ENCODE peak calls at places on chromosomes 13 and 19, in seven cellular contexts. V, Q, Z, O, U, L and J are unnamed samples. For H3K4me1, the result is how much of the 10 kb centered on the place peaks cover.

GRCh38 chr13:99980201-99981114 is 1.1 kb upstream of the ZIC2 start:
- DNase-seq in V (peak), L (peak), U (no peak), O (no peak), Q (peak), Z (peak), J (peak)

GRCh38 chr19:7985481-7985911 is 19.9 kb downstream of the ELAVL1 start:
- DNase-seq in V (no peak), U (no peak), L (no peak), O (no peak), Z (no peak), Q (no peak), J (no peak)

GRCh38 chr13:86563308-86563707 is 764.1 kb upstream of the SLITRK6 start:
- DNase-seq in Z (no peak), Q (no peak), O (no peak), L (peak), U (no peak), V (no peak), J (no peak)

GRCh38 chr13:61286148-61286745 is 129.4 kb downstream of the PCDH20 start:
- DNase-seq in Z (no peak), Q (no peak), V (no peak), L (no peak), O (no peak), U (peak), J (peak)

GRCh38 chr13:41613984-41614581 is 156.7 kb downstream of the RGCC start:
- DNase-seq in L (peak), U (no peak), Q (no peak), V (peak), Z (peak), O (no peak), J (no peak)

GRCh38 chr19:37874784-37875183 is 31.6 kb downstream of the WDR87 start:
- DNase-seq in L (peak), V (peak), Z (no peak), O (no peak), U (no peak), Q (no peak), J (peak)

GRCh38 chr13:101415358-101416174 is 742 bp downstream of the NALCN start:
- DNase-seq in O (no peak), V (peak), Q (no peak), L (no peak), Z (no peak), U (no peak), J (no peak)

GRCh38 chr19:41535029-41535622 is 40.8 kb upstream of the CEACAM21 start:
- DNase-seq in V (no peak), O (no peak), Z (no peak), L (no peak), U (no peak), Q (no peak), J (no peak)

GRCh38 chr13:87667686-87668085 is 3.5 kb upstream of the SLITRK5 start:
- DNase-seq in Z (no peak), Q (no peak), L (no peak), U (no peak), O (no peak), V (no peak), J (no peak)

GRCh38 chr13:19661126-19661525 is 27.7 kb downstream of the MPHOSPH8 start:
- DNase-seq in V (no peak), Z (no peak), L (no peak), U (no peak), Q (no peak), O (no peak), J (no peak)

GRCh38 chr13:61128850-61129645 is 286.6 kb downstream of the PCDH20 start:
- DNase-seq in Z (no peak), O (no peak), L (no peak), V (no peak), Q (no peak), U (no peak), J (no peak)

GRCh38 chr13:76570485-76570884 is 315.7 kb downstream of the KCTD12 start:
- DNase-seq in Q (no peak), V (no peak), O (no peak), U (peak), Z (no peak), L (no peak), J (no peak)

GRCh38 chr13:39779337-39780270 is 124.1 kb downstream of the COG6 start:
- DNase-seq in U (no peak), V (peak), Q (no peak), O (no peak), Z (no peak), L (peak), J (no peak)

DNA sequence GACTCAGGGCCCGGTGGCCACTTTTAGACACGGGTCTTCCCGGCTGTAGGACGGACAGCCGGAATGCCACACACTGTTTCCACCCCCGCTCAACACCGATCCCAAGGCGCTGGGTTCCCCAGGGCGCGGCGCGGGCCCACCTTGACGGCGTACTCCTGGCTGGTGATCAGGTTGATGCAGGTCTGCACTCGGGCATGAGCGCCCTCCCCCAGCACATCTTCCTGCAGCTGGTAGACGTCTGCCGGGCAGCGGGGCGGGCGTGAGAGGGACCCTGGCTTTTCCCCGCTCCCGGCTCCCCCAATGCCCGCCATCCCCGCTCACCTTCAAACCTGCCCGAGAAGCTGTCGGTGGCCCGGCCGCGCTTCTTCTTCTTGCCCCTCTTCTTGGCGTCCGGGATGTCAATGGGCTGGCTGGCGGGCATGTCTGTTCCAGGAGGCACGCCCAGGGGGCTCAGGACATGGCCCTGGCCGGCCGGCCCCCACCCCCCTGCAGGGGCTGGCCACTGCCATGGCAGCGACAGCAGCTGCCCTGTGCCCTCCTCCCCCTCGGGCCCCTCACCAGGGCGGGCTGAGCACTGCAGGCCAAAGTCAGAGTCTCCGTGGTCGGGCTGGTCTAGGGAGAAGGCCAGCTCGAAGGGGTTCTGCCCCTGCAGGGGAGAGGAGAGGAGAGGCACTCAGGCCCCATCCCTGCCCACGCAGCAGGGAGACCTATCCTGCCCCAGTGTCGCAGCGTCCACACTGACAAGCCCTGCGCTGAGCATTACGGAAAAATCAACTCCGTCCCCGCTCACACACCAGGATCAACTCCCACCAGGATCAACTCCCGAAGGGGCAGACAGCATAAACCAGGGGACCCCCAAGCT is 4.8 kb downstream of the MKNK2 start:
- DNase-seq in V (no peak), L (no peak), O (no peak), Z (peak), U (no peak), Q (no peak), J (no peak)
- H3K4me1 ChIP-seq in V (half or more), L (under half), O (half or more), Z (half or more), U (under half), Q (half or more), J (under half)

GRCh38 chr19:3378352-3379146 is 12.2 kb downstream of the NFIC start:
- DNase-seq in V (no peak), L (no peak), U (no peak), Q (no peak), O (no peak), Z (no peak), J (no peak)

GRCh38 chr19:3380829-3381228 is 14.4 kb downstream of the NFIC start:
- DNase-seq in Z (no peak), O (no peak), U (no peak), Q (no peak), L (no peak), V (no peak), J (no peak)

GRCh38 chr19:3383121-3383722 is 16.8 kb downstream of the NFIC start:
- DNase-seq in Q (no peak), U (no peak), V (no peak), L (no peak), O (no peak), Z (no peak), J (peak)

GRCh38 chr19:3382460-3383100 is 16.2 kb downstream of the NFIC start:
- DNase-seq in L (no peak), V (no peak), U (no peak), Q (no peak), Z (no peak), O (no peak), J (peak)

DNA sequence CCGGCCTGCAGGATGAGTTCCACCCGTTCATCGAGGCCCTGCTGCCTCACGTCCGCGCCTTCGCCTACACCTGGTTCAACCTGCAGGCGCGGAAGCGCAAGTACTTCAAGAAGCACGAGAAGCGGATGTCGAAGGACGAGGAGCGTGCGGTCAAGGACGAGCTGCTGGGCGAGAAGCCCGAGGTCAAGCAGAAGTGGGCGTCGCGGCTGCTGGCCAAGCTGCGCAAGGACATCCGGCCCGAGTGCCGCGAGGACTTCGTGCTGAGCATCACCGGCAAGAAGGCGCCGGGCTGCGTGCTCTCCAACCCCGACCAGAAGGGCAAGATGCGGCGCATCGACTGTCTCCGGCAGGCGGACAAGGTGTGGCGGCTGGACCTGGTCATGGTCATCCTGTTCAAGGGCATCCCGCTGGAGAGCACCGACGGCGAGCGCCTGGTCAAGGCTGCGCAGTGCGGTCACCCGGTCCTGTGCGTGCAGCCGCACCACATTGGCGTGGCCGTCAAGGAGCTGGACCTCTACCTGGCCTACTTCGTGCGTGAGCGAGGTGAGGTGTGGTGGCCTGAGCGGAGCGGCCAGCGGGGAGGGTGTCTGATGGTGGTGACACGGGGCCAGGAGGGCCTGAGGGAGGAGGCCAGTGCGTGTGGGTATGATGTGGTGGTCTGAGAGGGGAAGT is 15.5 kb downstream of the NFIC start:
- DNase-seq in L (no peak), V (no peak), Z (no peak), Q (no peak), U (no peak), O (no peak), J (peak)
- H3K4me1 ChIP-seq in L (under half), V (under half), Z (under half), Q (under half), U (under half), O (under half), J (under half)

GRCh38 chr19:39448271-39448670 is 2.9 kb downstream of the SUPT5H start:
- DNase-seq in V (no peak), L (peak), O (no peak), Q (no peak), U (no peak), Z (peak), J (no peak)

GRCh38 chr19:39445258-39446071 is at the start of gene SUPT5H:
- DNase-seq in L (peak), U (peak), O (peak), Z (peak), V (peak), Q (peak), J (peak)

GRCh38 chr19:39446365-39447084 is 1.1 kb downstream of the SUPT5H start:
- DNase-seq in L (no peak), Z (peak), O (no peak), U (no peak), Q (no peak), V (no peak), J (no peak)

GRCh38 chr19:39444598-39445257 is 654 bp upstream of the SUPT5H start:
- DNase-seq in Q (no peak), U (no peak), Z (no peak), O (no peak), V (peak), L (no peak), J (no peak)

DNA sequence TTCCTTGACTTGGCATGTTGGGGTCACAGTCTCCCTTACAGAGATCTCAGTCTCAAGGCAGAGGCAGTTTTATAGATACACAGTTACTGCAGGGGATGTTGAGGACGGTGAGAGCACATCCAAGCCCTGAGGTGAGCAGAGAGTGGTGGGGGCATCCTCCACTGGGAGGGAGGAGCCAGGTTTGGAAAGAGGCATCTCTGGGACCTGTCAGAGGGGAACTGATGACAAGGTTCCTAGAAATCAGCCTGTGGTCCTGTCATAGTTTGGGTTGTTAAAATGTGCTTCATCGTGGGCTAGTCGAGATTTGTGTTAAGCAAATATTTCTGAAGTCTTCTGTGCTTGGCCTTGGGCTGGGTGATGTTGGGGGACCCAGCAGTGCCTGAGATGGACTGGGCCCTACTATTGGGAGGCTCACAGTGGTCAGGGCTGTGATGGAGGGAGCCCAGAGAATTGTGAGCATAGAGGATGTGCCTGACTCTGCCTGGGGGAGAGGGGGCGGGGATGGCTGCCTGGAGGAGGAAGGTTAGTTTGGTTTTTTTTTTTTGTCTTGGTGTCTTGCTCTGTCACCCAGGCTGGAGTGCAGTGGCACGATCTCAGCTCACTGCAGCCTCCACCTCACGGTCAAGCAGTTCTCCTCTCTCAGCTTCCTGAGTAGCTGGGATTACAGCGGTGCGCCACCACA is 3.9 kb downstream of the SUPT5H start:
- DNase-seq in O (no peak), U (no peak), Q (no peak), L (no peak), V (no peak), Z (peak), J (no peak)
- H3K4me1 ChIP-seq in O (under half), U (under half), Q (under half), L (under half), V (under half), Z (under half), J (under half)

GRCh38 chr13:93966267-93966936 is 513.1 kb downstream of the DCT start:
- DNase-seq in U (no peak), Q (no peak), V (no peak), O (no peak), Z (no peak), L (no peak), J (no peak)
- H3K4me1 ChIP-seq in U (under half), Q (under half), V (under half), O (under half), Z (under half), L (under half), J (under half)

GRCh38 chr19:40281381-40282208 is 3.5 kb downstream of the AKT2 start:
- DNase-seq in L (no peak), Z (no peak), Q (no peak), O (no peak), U (no peak), V (peak), J (no peak)
- H3K4me1 ChIP-seq in L (under half), Z (under half), Q (under half), O (under half), U (under half), V (half or more), J (under half)